ENCODE peak calls at places on chromosomes 11 and 22, in five cellular contexts. Y is fibroblast of mammary gland, X is heart right ventricle, V is PC-9, Q is fibroblast of the aortic adventitia. R is an unnamed sample.

GRCh38 chr11:69654660-69655478 is 13.9 kb downstream of the CCND1 start:
- DNase-seq in Y (peak), X (no peak), V (peak), Q (no peak), R (peak)

GRCh38 chr11:102560555-102561011 is 30.0 kb upstream of the MMP7 start:
- DNase-seq in Y (peak), X (no peak), V (no peak), Q (peak), R (peak)

GRCh38 chr11:45332486-45332934 is 46.4 kb upstream of the SYT13 start:
- DNase-seq in Y (peak), X (peak), V (no peak), Q (peak), R (no peak)

GRCh38 chr11:72673943-72674828 is at the start of gene PDE2A:
- DNase-seq in Y (no peak), X (no peak), V (no peak), Q (no peak), R (no peak)

GRCh38 chr11:58060939-58061672 is 30.4 kb downstream of the OR6Q1 start:
- DNase-seq in Y (peak), X (no peak), V (no peak), Q (peak), R (peak)

GRCh38 chr22:38413085-38414008 is 41.7 kb downstream of the KCNJ4 start:
- DNase-seq in Y (no peak), X (peak), V (peak), Q (no peak), R (no peak)

GRCh38 chr11:114061053-114062049 is 1.8 kb downstream of the ZBTB16 start:
- DNase-seq in Y (peak), X (no peak), V (no peak), Q (no peak), R (peak)

GRCh38 chr11:29272019-29272654 is 744.7 kb downstream of the KCNA4 start:
- DNase-seq in Y (peak), X (no peak), V (no peak), Q (peak), R (peak)

GRCh38 chr11:11568651-11569229 is 53.1 kb downstream of the GALNT18 start:
- DNase-seq in Y (peak), X (no peak), V (no peak), Q (no peak), R (peak)

GRCh38 chr22:35971418-35972119 is 57.1 kb downstream of the RBFOX2 start:
- DNase-seq in Y (peak), X (peak), V (no peak), Q (peak), R (no peak)

GRCh38 chr11:102109896-102110760 is at the start of gene YAP1:
- DNase-seq in Y (peak), X (peak), V (peak), Q (peak), R (peak)

GRCh38 chr11:72573380-72573949 is 100.8 kb downstream of the PDE2A start:
- DNase-seq in Y (peak), X (no peak), V (no peak), Q (peak), R (peak)

GRCh38 chr11:69245491-69246345 is 48.2 kb upstream of the MYEOV start:
- DNase-seq in Y (no peak), X (peak), V (no peak), Q (no peak), R (no peak)

DNA sequence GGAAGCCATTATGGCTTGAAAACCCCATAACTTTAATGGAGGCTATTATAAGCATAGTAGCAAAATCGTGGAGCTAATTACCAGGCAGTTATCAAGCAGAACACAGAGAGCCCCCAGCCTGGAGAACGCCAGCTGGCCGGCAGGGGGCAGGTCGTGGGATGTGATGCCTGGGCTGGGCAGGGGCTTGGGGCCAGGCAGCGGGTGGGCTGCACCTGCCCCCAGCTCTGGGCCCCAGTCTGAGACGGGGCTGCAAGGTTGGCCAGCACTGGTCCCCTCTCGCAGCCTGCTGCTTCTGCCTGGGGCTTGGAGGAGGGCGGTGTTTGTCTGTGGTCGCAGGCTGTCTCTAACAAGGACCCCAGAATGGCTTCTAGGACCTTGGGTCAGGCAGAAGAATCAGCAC is 20.9 kb downstream of the B3GAT1 start:
- DNase-seq in Y (no peak), X (no peak), V (no peak), Q (no peak), R (no peak)
- TF ChIP-seq CTCF in Y (no peak), X (no peak), V (peak), Q (no peak), R (no peak)

DNA sequence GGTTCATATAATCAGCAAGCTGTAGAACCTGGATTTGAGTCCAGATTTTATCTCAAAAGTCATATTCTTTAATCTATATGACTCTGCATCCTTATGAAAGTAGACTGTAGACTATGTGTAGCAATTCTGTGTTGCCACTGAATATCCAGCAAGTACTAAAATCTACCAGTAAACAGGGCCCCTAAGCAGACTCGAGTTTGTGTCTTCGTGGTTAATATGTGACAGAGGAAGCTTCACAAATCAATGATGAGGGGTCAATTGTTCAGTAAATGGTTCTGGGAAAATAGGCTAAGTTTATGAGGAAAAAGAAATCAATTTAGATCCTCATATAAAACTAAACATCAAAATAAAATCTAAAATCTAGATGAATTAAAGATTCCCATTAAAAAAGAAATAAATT is 648.5 kb upstream of the KIRREL3 start:
- DNase-seq in Y (no peak), X (no peak), V (no peak), Q (no peak), R (no peak)
- H3K4me3 ChIP-seq in Y (no peak), X (no peak), V (no peak), Q (no peak), R (no peak)

GRCh38 chr11:35034401-35034800 is 104.6 kb upstream of the CD44 start:
- DNase-seq in Y (no peak), X (no peak), V (no peak), Q (no peak), R (no peak)
- TF ChIP-seq CTCF in Y (no peak), X (no peak), V (no peak), Q (no peak), R (no peak)

DNA sequence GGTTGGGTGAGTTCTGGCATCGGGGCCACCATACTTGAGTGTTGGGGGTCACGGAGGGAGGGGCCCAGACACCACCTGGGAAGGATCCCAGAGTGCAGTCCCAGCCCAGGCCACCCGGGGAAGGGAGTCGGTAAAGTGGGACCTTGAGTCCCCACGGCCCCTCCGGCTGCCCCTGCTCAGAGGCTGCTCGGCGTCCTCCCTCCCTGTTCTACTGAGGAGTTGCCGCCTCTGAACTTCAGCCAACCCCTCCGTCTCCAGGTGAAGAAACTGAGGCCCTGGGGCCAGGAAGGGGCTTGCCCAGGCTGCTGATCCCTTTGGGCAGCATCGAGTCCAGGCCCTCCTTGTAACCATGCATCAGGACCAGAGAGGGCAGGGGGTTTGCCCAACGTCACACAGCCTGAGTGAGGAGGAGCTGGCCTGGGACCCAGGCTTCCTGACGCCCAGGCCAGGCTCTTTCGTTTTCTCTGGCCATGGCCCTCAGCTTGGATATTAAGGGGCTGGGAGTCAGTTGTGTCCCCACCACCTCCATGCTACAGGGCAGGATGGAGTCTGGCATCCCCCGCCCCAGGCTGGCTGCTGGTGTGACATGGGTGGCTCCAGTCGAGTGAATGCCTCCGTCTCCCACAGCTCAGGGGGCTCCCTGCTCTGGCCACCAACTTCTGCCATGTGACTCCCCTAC is 1.3 kb downstream of the PARVG start:
- DNase-seq in Y (no peak), X (no peak), V (no peak), Q (no peak), R (no peak)
- H3K4me3 ChIP-seq in Y (no peak), X (peak), V (no peak), Q (no peak), R (no peak)

GRCh38 chr11:62794201-62794775 is 2.5 kb upstream of the TMEM223 start:
- DNase-seq in Y (no peak), X (no peak), V (no peak), Q (no peak), R (no peak)

GRCh38 chr11:62789576-62789975 is 2.2 kb downstream of the TMEM223 start:
- DNase-seq in Y (no peak), X (no peak), V (peak), Q (no peak), R (no peak)

GRCh38 chr11:62788991-62789390 is 1.8 kb downstream of the TMEM179B start:
- DNase-seq in Y (no peak), X (no peak), V (no peak), Q (no peak), R (no peak)

GRCh38 chr11:62792193-62792575 is 378 bp upstream of the TMEM223 start:
- DNase-seq in Y (no peak), X (peak), V (peak), Q (no peak), R (no peak)

DNA sequence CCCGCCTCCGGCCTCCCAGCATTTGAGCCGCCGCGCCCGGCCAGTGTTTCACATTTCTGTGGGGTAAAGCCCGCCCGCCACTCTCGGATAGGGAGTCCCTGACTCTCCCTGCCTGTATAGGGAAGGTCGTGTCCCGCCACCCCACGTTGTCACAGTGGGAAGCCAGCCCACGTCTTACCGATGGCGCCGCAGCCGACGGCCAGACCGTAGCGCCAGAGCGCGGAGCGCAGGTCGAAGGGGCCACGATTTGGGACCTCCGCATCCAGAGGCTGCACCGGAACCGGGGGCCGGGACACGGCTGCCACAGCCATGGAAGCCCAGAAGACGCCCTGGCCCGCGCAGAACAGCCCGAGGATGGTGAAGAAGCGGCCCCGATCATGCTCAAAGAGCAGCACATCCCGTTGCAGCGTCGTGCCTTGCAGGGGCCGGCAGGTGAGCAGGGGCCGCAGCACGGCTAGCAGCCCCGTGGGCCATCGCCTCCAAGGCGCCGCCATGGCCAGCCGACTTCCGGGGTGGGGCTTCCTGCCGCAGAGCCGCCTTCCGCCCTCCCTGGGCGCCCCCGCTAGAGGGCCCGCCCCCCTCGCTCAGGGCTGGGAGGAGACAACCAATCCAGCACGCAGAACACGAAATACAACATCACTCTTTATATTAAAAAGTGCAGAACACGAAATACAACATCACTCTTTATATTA is at the start of gene TMEM223:
- DNase-seq in Y (peak), X (peak), V (peak), Q (peak), R (peak)
- TF ChIP-seq CTCF in Y (no peak), X (peak), V (no peak), Q (no peak), R (no peak)

R was measured in epithelial cell of esophagus.